ENCODE peak calls at places on chromosomes 2 and 18, in six cellular contexts. One of them, this sample, is unnamed.
A peak's percentile ranks its signal among the peaks of the same experiment; 100 is the strongest.

GRCh38 chr2:241895732-241896641 is 26.5 kb downstream of the RTP5 start:
- DNase-seq in T-helper 2 cell: no peak
- DNase-seq in iris pigment epithelial cell: peak; percentile 44
- DNase-seq in naive thymus-derived CD4-positive, alpha-beta T cell: no peak
- DNase-seq in nucleus accumbens: peak; percentile 21
- DNase-seq in COLO829: peak; percentile 50
- DNase-seq in this sample: no peak

GRCh38 chr2:203706403-203706802 is at the start of gene CD28:
- DNase-seq in T-helper 2 cell: peak; percentile 88
- DNase-seq in iris pigment epithelial cell: no peak
- DNase-seq in naive thymus-derived CD4-positive, alpha-beta T cell: peak; percentile 94
- DNase-seq in nucleus accumbens: no peak
- DNase-seq in COLO829: no peak
- DNase-seq in this sample: no peak

GRCh38 chr2:100703744-100704143 is 116.2 kb upstream of the NPAS2 start:
- DNase-seq in T-helper 2 cell: no peak
- DNase-seq in iris pigment epithelial cell: no peak
- DNase-seq in naive thymus-derived CD4-positive, alpha-beta T cell: no peak
- DNase-seq in nucleus accumbens: no peak
- DNase-seq in COLO829: no peak
- DNase-seq in this sample: no peak

GRCh38 chr2:215966274-215966673 is 47.1 kb downstream of the MREG start:
- DNase-seq in T-helper 2 cell: no peak
- DNase-seq in iris pigment epithelial cell: no peak
- DNase-seq in naive thymus-derived CD4-positive, alpha-beta T cell: no peak
- DNase-seq in nucleus accumbens: no peak
- DNase-seq in COLO829: no peak
- DNase-seq in this sample: no peak

GRCh38 chr18:24674236-24675004 is 214.0 kb downstream of the HRH4 start:
- DNase-seq in T-helper 2 cell: no peak
- DNase-seq in iris pigment epithelial cell: no peak
- DNase-seq in naive thymus-derived CD4-positive, alpha-beta T cell: no peak
- DNase-seq in nucleus accumbens: no peak
- DNase-seq in COLO829: no peak
- DNase-seq in this sample: no peak

GRCh38 chr2:157911646-157912217 is 35.6 kb upstream of the ACVR1 start:
- DNase-seq in T-helper 2 cell: no peak
- DNase-seq in iris pigment epithelial cell: no peak
- DNase-seq in naive thymus-derived CD4-positive, alpha-beta T cell: no peak
- DNase-seq in nucleus accumbens: no peak
- DNase-seq in COLO829: no peak
- DNase-seq in this sample: no peak

GRCh38 chr2:188441288-188441947 is 149.7 kb downstream of the GULP1 start:
- DNase-seq in T-helper 2 cell: no peak
- DNase-seq in iris pigment epithelial cell: no peak
- DNase-seq in naive thymus-derived CD4-positive, alpha-beta T cell: no peak
- DNase-seq in nucleus accumbens: no peak
- DNase-seq in COLO829: no peak
- DNase-seq in this sample: no peak

GRCh38 chr2:26175191-26175715 is 2.4 kb downstream of the GAREM2 start:
- DNase-seq in T-helper 2 cell: no peak
- DNase-seq in iris pigment epithelial cell: no peak
- DNase-seq in naive thymus-derived CD4-positive, alpha-beta T cell: no peak
- DNase-seq in nucleus accumbens: no peak
- DNase-seq in COLO829: no peak
- DNase-seq in this sample: no peak

GRCh38 chr2:150608341-150608740 is 120.9 kb upstream of the RND3 start:
- DNase-seq in T-helper 2 cell: no peak
- DNase-seq in iris pigment epithelial cell: no peak
- DNase-seq in naive thymus-derived CD4-positive, alpha-beta T cell: no peak
- DNase-seq in nucleus accumbens: no peak
- DNase-seq in COLO829: no peak
- DNase-seq in this sample: no peak

GRCh38 chr2:229231885-229232284 is 39.2 kb downstream of the PID1 start:
- DNase-seq in T-helper 2 cell: no peak
- DNase-seq in iris pigment epithelial cell: no peak
- DNase-seq in naive thymus-derived CD4-positive, alpha-beta T cell: no peak
- DNase-seq in nucleus accumbens: no peak
- DNase-seq in COLO829: no peak
- DNase-seq in this sample: no peak

GRCh38 chr2:182426082-182426914 is 538 bp downstream of the PDE1A start:
- DNase-seq in T-helper 2 cell: no peak
- DNase-seq in iris pigment epithelial cell: peak; percentile 52
- DNase-seq in naive thymus-derived CD4-positive, alpha-beta T cell: no peak
- DNase-seq in nucleus accumbens: no peak
- DNase-seq in COLO829: no peak
- DNase-seq in this sample: no peak

GRCh38 chr2:10794891-10795290 is 17.7 kb downstream of the PDIA6 start:
- DNase-seq in T-helper 2 cell: no peak
- DNase-seq in iris pigment epithelial cell: no peak
- DNase-seq in naive thymus-derived CD4-positive, alpha-beta T cell: no peak
- DNase-seq in nucleus accumbens: no peak
- DNase-seq in COLO829: no peak
- DNase-seq in this sample: no peak

This sample was measured in C1 segment of cervical spinal cord.